ENCODE peak calls at places on chromosomes 13 and 19, in ten cellular contexts. P, V, H, E, W, Y, T, U, Z and I are unnamed samples. For H3K4me1 and H3K27me3, the result is how much of the 10 kb centered on the place peaks cover.

GRCh38 chr19:47260476-47260875 is 4.2 kb downstream of the CCDC9 start:
- DNase-seq in T (no peak), U (no peak), H (no peak), Y (no peak), E (no peak), Z (no peak), V (peak), P (peak), W (no peak), I (no peak)

GRCh38 chr19:34838753-34839431 is 65.9 kb upstream of the ZNF599 start:
- DNase-seq in W (peak), Y (peak), T (no peak), P (peak), H (peak), U (peak), V (no peak), Z (peak), E (peak), I (peak)

GRCh38 chr19:17336872-17337674 is at the start of gene GTPBP3:
- DNase-seq in P (peak), W (peak), Z (peak), Y (peak), U (peak), H (peak), V (peak), T (peak), E (peak), I (peak)

GRCh38 chr19:24065865-24066604 is 21.0 kb upstream of the ZNF254 start:
- DNase-seq in H (no peak), P (no peak), Z (no peak), Y (no peak), U (no peak), V (no peak), T (no peak), W (no peak), E (no peak), I (no peak)

GRCh38 chr19:48962029-48962848 is 2.9 kb upstream of the FTL start:
- DNase-seq in P (peak), W (no peak), E (peak), U (peak), T (no peak), Z (peak), V (peak), H (peak), Y (peak), I (no peak)

GRCh38 chr13:40388617-40389016 is 277.8 kb downstream of the FOXO1 start:
- DNase-seq in E (peak), T (peak), Z (no peak), H (no peak), Y (no peak), W (no peak), U (no peak), P (no peak), V (no peak), I (peak)

GRCh38 chr13:102347490-102347889 is 54.4 kb downstream of the FGF14 start:
- DNase-seq in Z (peak), P (no peak), T (no peak), U (no peak), W (no peak), Y (no peak), E (no peak), V (no peak), H (no peak), I (no peak)

GRCh38 chr13:40528881-40529280 is 137.6 kb downstream of the FOXO1 start:
- DNase-seq in Y (no peak), P (no peak), H (no peak), T (no peak), U (no peak), Z (no peak), E (no peak), W (no peak), V (no peak), I (no peak)

GRCh38 chr19:16001481-16002312 is 52.9 kb downstream of the OR10H4 start:
- DNase-seq in T (peak), H (peak), Z (peak), W (no peak), V (no peak), U (no peak), P (no peak), E (no peak), Y (peak), I (peak)

GRCh38 chr13:29621401-29621800 is 25.9 kb upstream of the SLC7A1 start:
- DNase-seq in Y (no peak), P (no peak), E (no peak), V (no peak), T (no peak), Z (no peak), H (no peak), U (no peak), W (no peak), I (no peak)

GRCh38 chr19:49570138-49570856 is 10.1 kb downstream of the NOSIP start:
- DNase-seq in T (peak), V (no peak), E (peak), W (peak), Y (peak), P (peak), Z (peak), H (peak), U (peak), I (peak)

GRCh38 chr19:40466219-40467006 is at the start of gene SPTBN4:
- DNase-seq in W (peak), E (no peak), V (peak), Z (no peak), T (no peak), Y (peak), P (peak), U (peak), H (no peak), I (peak)

GRCh38 chr13:85347251-85347650 is 452.0 kb downstream of the SLITRK6 start:
- DNase-seq in P (no peak), U (no peak), V (no peak), Z (peak), T (no peak), H (no peak), E (no peak), Y (no peak), W (no peak), I (no peak)

GRCh38 chr13:109151696-109152095 is 522.3 kb downstream of the MYO16 start:
- DNase-seq in V (no peak), E (no peak), Z (peak), W (no peak), P (no peak), H (no peak), U (no peak), Y (no peak), T (no peak), I (no peak)

GRCh38 chr13:113050856-113051431 is 54.6 kb upstream of the F7 start:
- DNase-seq in Y (no peak), Z (no peak), U (no peak), T (no peak), H (no peak), E (no peak), W (no peak), P (peak), V (no peak), I (no peak)

GRCh38 chr19:49019242-49019932 is 2.5 kb upstream of the LHB start:
- DNase-seq in Y (peak), E (peak), W (peak), Z (peak), H (peak), V (peak), P (peak), T (peak), U (peak), I (peak)

GRCh38 chr13:39201075-39201630 is 162.9 kb downstream of the NHLRC3 start:
- DNase-seq in P (no peak), H (peak), Z (no peak), W (no peak), Y (no peak), V (no peak), T (no peak), E (no peak), U (no peak), I (no peak)

GRCh38 chr13:21427741-21428140 is 31.4 kb downstream of the ZDHHC20 start:
- DNase-seq in P (no peak), T (no peak), W (no peak), Y (no peak), H (no peak), E (no peak), V (no peak), U (no peak), Z (no peak), I (no peak)

GRCh38 chr13:73819711-73820110 is 314.5 kb downstream of the KLF12 start:
- DNase-seq in V (no peak), P (no peak), W (no peak), E (no peak), Z (no peak), T (no peak), U (no peak), H (no peak), Y (no peak), I (no peak)

GRCh38 chr13:46757640-46758039 is 39.3 kb downstream of the ESD start:
- DNase-seq in U (no peak), Y (no peak), Z (no peak), T (no peak), W (no peak), E (no peak), H (no peak), V (no peak), P (no peak), I (no peak)

GRCh38 chr13:44347905-44348304 is 25.7 kb upstream of the SERP2 start:
- DNase-seq in H (peak), P (no peak), Y (no peak), V (no peak), W (no peak), T (no peak), Z (peak), E (no peak), U (no peak), I (no peak)

GRCh38 chr19:52992109-52993004 is 21.4 kb upstream of the ERVV-1 start:
- DNase-seq in Y (peak), V (peak), W (peak), H (peak), Z (no peak), U (peak), P (peak), T (no peak), E (peak), I (no peak)

GRCh38 chr13:37403776-37404497 is 194.6 kb downstream of the POSTN start:
- DNase-seq in H (peak), Y (no peak), T (no peak), V (no peak), Z (peak), U (no peak), P (no peak), E (no peak), W (no peak), I (no peak)

GRCh38 chr13:103040006-103040405 is 26.2 kb downstream of the SLC10A2 start:
- DNase-seq in U (no peak), H (no peak), W (no peak), E (no peak), T (no peak), V (no peak), P (no peak), Y (no peak), Z (no peak), I (no peak)

GRCh38 chr13:96817336-96817941 is 176.8 kb downstream of the OXGR1 start:
- DNase-seq in T (no peak), U (peak), E (no peak), H (peak), W (peak), Z (peak), Y (no peak), P (no peak), V (no peak), I (no peak)

GRCh38 chr13:90800082-90800746 is 547.3 kb upstream of the MIR17HG start:
- DNase-seq in Z (peak), P (peak), W (no peak), H (peak), Y (peak), U (peak), V (peak), T (no peak), E (no peak), I (no peak)

GRCh38 chr13:87810391-87810801 is 139.2 kb downstream of the SLITRK5 start:
- DNase-seq in V (peak), Y (peak), T (no peak), E (no peak), W (peak), P (no peak), Z (no peak), H (no peak), U (peak), I (no peak)

GRCh38 chr13:87356314-87356713 is 314.9 kb upstream of the SLITRK5 start:
- DNase-seq in T (no peak), P (no peak), W (no peak), E (no peak), Y (no peak), H (no peak), V (peak), Z (peak), U (no peak), I (no peak)

GRCh38 chr19:29873024-29873800 is 61.4 kb downstream of the CCNE1 start:
- DNase-seq in E (peak), P (peak), U (peak), Y (peak), T (peak), W (peak), V (peak), Z (peak), H (peak), I (peak)

GRCh38 chr13:77443511-77443910 is 92.0 kb upstream of the SCEL start:
- DNase-seq in T (no peak), H (no peak), Z (no peak), E (no peak), V (no peak), Y (no peak), P (no peak), U (no peak), W (no peak), I (no peak)

GRCh38 chr19:35090795-35091214 is 24.8 kb upstream of the FXYD3 start:
- DNase-seq in E (peak), P (peak), U (no peak), Z (no peak), Y (peak), W (peak), T (no peak), H (no peak), V (no peak), I (no peak)

GRCh38 chr13:49448753-49449152 is 4.7 kb downstream of the SETDB2 start:
- DNase-seq in U (no peak), T (no peak), H (no peak), V (no peak), W (no peak), Y (no peak), E (no peak), P (no peak), Z (no peak), I (no peak)

GRCh38 chr19:48398329-48399235 is 5.1 kb downstream of the GRIN2D start:
- DNase-seq in V (peak), Y (peak), P (peak), Z (peak), W (peak), E (peak), U (peak), H (peak), T (no peak), I (peak)

DNA sequence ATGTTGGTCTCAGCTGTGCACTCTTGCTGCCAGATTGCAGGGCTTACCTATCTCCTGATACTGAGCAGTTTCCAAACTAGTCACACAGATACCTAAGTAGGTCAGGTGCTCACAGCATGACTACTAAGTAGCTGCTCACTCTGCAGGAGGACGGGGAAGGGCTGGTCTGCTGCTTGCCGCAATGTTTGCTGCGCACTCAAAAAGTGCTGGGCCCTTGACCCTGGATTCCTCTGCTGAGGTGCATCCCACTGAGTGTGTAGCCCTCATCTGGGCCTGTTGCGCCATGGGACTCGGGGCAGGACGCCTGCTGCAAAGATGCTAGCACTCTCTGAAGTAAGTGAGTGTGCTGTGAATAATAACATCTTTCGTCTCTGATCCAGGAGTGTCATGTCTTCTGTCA is 59.2 kb upstream of the MEDAG start:
- DNase-seq in V (no peak), P (no peak), Z (no peak), T (no peak), U (no peak), H (no peak), Y (no peak), W (no peak), E (no peak), I (no peak)
- H3K27ac ChIP-seq in V (no peak), P (no peak), Z (peak), T (no peak), U (no peak), H (no peak), Y (no peak), W (no peak), E (peak), I (no peak)

DNA sequence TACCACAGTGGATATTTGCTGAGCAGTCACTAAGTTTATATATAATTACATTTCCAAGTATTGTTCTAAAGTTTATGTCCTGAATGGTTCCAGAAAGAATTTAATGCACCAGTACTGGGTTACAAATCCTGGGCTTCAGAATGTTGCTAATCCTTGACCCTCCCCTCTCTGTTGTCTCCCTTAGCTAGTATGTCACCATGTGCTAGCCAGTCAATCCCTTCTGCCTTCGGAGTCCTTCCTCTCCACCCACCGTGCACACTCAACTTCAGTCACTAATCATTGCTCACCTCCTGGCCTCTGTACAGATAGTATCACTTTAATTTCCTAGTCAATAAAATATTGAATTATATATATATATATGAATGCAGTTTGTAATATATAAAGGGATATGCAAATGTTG is 7.5 kb downstream of the FAM124A start:
- DNase-seq in V (no peak), P (no peak), W (peak), Y (no peak), H (no peak), E (no peak), T (no peak), U (no peak), Z (no peak), I (no peak)
- H3K4me1 ChIP-seq in V (under half), P (under half), W (half or more), Y (under half), H (under half), E (under half), T (under half), U (under half), Z (under half), I (under half)

DNA sequence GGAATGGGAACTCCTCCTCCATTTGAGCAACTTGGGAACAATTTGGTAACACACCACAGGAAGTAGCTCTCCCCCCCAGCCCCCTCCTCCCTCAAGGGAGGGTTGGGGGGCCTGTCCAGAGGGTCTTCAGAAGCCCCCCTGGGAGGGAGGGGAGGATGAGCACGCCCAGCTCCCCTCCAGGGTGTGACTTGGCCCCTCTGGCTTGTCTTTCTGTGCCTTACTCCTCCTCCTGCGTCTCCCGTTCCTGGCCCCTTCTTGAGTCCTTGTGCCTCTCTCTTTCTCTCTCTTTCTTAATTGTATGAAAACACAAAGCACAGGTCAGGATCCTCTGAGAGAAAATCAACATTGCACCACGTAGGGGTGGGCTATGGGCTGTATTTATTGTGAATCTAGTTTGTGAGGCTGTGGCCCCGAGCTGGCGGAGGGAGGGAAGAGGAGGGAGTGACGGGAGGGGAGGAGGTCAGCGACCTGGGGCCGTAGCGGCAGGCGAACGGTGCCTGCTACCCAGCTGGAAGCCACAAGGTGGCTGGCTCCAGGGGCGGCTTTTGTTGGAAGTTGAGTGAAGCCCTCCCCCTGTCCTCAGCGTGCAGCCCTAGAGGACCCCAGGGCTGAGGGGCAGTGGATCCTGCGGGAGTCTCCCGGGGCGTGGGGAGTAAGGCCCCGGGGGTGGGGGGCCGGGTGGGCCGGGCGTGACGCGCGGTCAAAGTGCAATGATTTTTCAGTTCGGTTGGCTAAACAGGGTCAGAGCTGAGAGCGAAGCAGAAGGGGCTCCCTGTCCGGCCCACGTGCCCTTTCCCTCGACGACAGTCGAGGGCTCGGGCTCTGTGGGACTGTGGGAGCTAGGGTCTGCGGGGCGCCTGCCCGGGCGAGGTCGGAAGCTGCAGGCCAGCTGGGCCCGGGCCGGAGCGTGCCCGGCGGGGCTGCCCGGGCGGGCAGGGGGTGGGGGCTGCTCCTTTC is 6.4 kb downstream of the LYL1 start:
- DNase-seq in P (no peak), Y (no peak), V (no peak), W (peak), Z (no peak), T (no peak), H (no peak), U (peak), E (no peak), I (peak)
- H3K27me3 ChIP-seq in P (under half), Y (under half), V (under half), W (half or more), Z (under half), T (under half), H (half or more), U (half or more), E (under half), I (under half)

GRCh38 chr19:10010247-10010691 is at the start of gene COL5A3:
- DNase-seq in V (peak), E (peak), Z (peak), H (peak), T (no peak), P (no peak), W (peak), U (no peak), Y (peak), I (no peak)

GRCh38 chr19:10010939-10011338 is 635 bp upstream of the COL5A3 start:
- DNase-seq in Z (no peak), U (no peak), T (no peak), P (no peak), Y (no peak), V (no peak), H (no peak), W (no peak), E (no peak), I (no peak)

GRCh38 chr19:10007811-10008211 is 2.5 kb downstream of the COL5A3 start:
- DNase-seq in T (no peak), W (no peak), E (no peak), V (no peak), U (no peak), P (no peak), Z (peak), H (peak), Y (peak), I (no peak)

GRCh38 chr19:10009269-10009665 is 1.0 kb downstream of the COL5A3 start:
- DNase-seq in U (peak), E (peak), Y (peak), W (peak), T (peak), H (peak), P (peak), V (peak), Z (peak), I (peak)

GRCh38 chr19:10009714-10010224 is 535 bp downstream of the COL5A3 start:
- DNase-seq in V (no peak), P (no peak), W (no peak), U (no peak), Y (no peak), T (no peak), Z (no peak), H (no peak), E (no peak), I (no peak)
- H3K27ac ChIP-seq in V (no peak), P (no peak), W (no peak), U (no peak), Y (no peak), T (no peak), Z (peak), H (no peak), E (peak), I (no peak)

GRCh38 chr19:11574689-11575088 is 2.8 kb downstream of the ACP5 start:
- DNase-seq in E (no peak), U (no peak), V (no peak), P (no peak), Z (no peak), Y (no peak), H (no peak), T (no peak), W (no peak), I (no peak)
- H3K4me1 ChIP-seq in E (under half), U (under half), V (under half), P (under half), Z (under half), Y (under half), H (under half), T (under half), W (under half), I (under half)

GRCh38 chr13:34942732-34943674 is 933 bp downstream of the NBEA start:
- DNase-seq in P (peak), E (peak), T (peak), U (peak), Z (no peak), Y (peak), V (peak), H (peak), W (peak), I (peak)

GRCh38 chr13:34941835-34942731 is at the start of gene NBEA:
- DNase-seq in H (peak), E (peak), W (peak), Z (peak), T (peak), U (peak), P (peak), V (peak), Y (peak), I (peak)

GRCh38 chr13:34941436-34941834 is 635 bp upstream of the NBEA start:
- DNase-seq in V (no peak), E (no peak), Z (no peak), Y (no peak), T (no peak), W (no peak), U (no peak), P (no peak), H (no peak), I (no peak)

GRCh38 chr13:34935841-34936240 is 6.2 kb upstream of the NBEA start:
- DNase-seq in H (no peak), P (no peak), Y (no peak), Z (no peak), E (no peak), U (no peak), V (no peak), T (no peak), W (no peak), I (no peak)

GRCh38 chr13:34939771-34940170 is 2.3 kb upstream of the NBEA start:
- DNase-seq in H (no peak), V (no peak), P (no peak), E (no peak), T (no peak), W (no peak), Z (no peak), U (no peak), Y (no peak), I (no peak)
- H3K27me3 ChIP-seq in H (under half), V (under half), P (under half), E (under half), T (under half), W (under half), Z (under half), U (under half), Y (under half), I (under half)